ENCODE peak calls at places on chromosome 14, in four cellular contexts. One of them, this sample, is unnamed. For H3K4me1, the result is how much of the 10 kb centered on the place peaks cover.

GRCh38 chr14:76947078-76947837 is 81.2 kb downstream of the IRF2BPL start:
- DNase-seq in GM12878: peak
- DNase-seq in HepG2: peak
- DNase-seq in HCT116: peak
- DNase-seq in this sample: peak

GRCh38 chr14:89243765-89244164 is 173.3 kb downstream of the FOXN3 start:
- DNase-seq in GM12878: no peak
- DNase-seq in HepG2: no peak
- DNase-seq in HCT116: no peak
- DNase-seq in this sample: no peak

GRCh38 chr14:89340200-89340667 is 76.8 kb downstream of the FOXN3 start:
- DNase-seq in GM12878: no peak
- DNase-seq in HepG2: peak
- DNase-seq in HCT116: no peak
- DNase-seq in this sample: no peak

GRCh38 chr14:46048127-46048526 is 603.5 kb downstream of the RPL10L start:
- DNase-seq in GM12878: peak
- DNase-seq in HepG2: peak
- DNase-seq in HCT116: peak
- DNase-seq in this sample: peak

GRCh38 chr14:41609704-41610183 is 3.1 kb downstream of the LRFN5 start:
- DNase-seq in GM12878: no peak
- DNase-seq in HepG2: no peak
- DNase-seq in HCT116: no peak
- DNase-seq in this sample: no peak

GRCh38 chr14:24347140-24347539 is 7.3 kb upstream of the RIPK3 start:
- DNase-seq in GM12878: no peak
- DNase-seq in HepG2: no peak
- DNase-seq in HCT116: no peak
- DNase-seq in this sample: no peak

GRCh38 chr14:71742491-71742890 is 189.7 kb upstream of the RGS6 start:
- DNase-seq in GM12878: no peak
- DNase-seq in HepG2: no peak
- DNase-seq in HCT116: no peak
- DNase-seq in this sample: no peak

GRCh38 chr14:77303417-77304156 is 17.1 kb downstream of the POMT2 start:
- DNase-seq in GM12878: no peak
- DNase-seq in HepG2: peak
- DNase-seq in HCT116: peak
- DNase-seq in this sample: no peak

GRCh38 chr14:86450075-86450474 is 920.1 kb downstream of the FLRT2 start:
- DNase-seq in GM12878: no peak
- DNase-seq in HepG2: no peak
- DNase-seq in HCT116: no peak
- DNase-seq in this sample: no peak

GRCh38 chr14:91947196-91948184 is at the start of gene FBLN5:
- DNase-seq in GM12878: no peak
- DNase-seq in HepG2: no peak
- DNase-seq in HCT116: no peak
- DNase-seq in this sample: peak

GRCh38 chr14:77580964-77581505 is 35.4 kb downstream of the SPTLC2 start:
- DNase-seq in GM12878: peak
- DNase-seq in HepG2: no peak
- DNase-seq in HCT116: no peak
- DNase-seq in this sample: no peak

GRCh38 chr14:92953526-92953925 is 30.6 kb downstream of the CHGA start:
- DNase-seq in GM12878: no peak
- DNase-seq in HepG2: no peak
- DNase-seq in HCT116: no peak
- DNase-seq in this sample: no peak

GRCh38 chr14:65079788-65080187 is 22.5 kb downstream of the MAX start:
- DNase-seq in GM12878: no peak
- DNase-seq in HepG2: no peak
- DNase-seq in HCT116: no peak
- DNase-seq in this sample: no peak

GRCh38 chr14:69629225-69630127 is 18.1 kb downstream of the SUSD6 start:
- DNase-seq in GM12878: no peak
- DNase-seq in HepG2: no peak
- DNase-seq in HCT116: no peak
- DNase-seq in this sample: no peak

GRCh38 chr14:45559626-45560025 is 306.6 kb upstream of the MIS18BP1 start:
- DNase-seq in GM12878: no peak
- DNase-seq in HepG2: no peak
- DNase-seq in HCT116: no peak
- DNase-seq in this sample: no peak

GRCh38 chr14:96776791-96777190 is 20.4 kb upstream of the VRK1 start:
- DNase-seq in GM12878: no peak
- DNase-seq in HepG2: no peak
- DNase-seq in HCT116: no peak
- DNase-seq in this sample: no peak

GRCh38 chr14:98136420-98136819 is 1135.6 kb downstream of the BCL11B start:
- DNase-seq in GM12878: no peak
- DNase-seq in HepG2: no peak
- DNase-seq in HCT116: no peak
- DNase-seq in this sample: no peak

GRCh38 chr14:24411468-24412454 is 13.0 kb downstream of the NYNRIN start:
- DNase-seq in GM12878: no peak
- DNase-seq in HepG2: peak
- DNase-seq in HCT116: peak
- DNase-seq in this sample: no peak

GRCh38 chr14:71460091-71460490 is 472.1 kb upstream of the RGS6 start:
- DNase-seq in GM12878: no peak
- DNase-seq in HepG2: no peak
- DNase-seq in HCT116: no peak
- DNase-seq in this sample: no peak

GRCh38 chr14:31090872-31091764 is 64.9 kb upstream of the STRN3 start:
- DNase-seq in GM12878: no peak
- DNase-seq in HepG2: peak
- DNase-seq in HCT116: no peak
- DNase-seq in this sample: no peak

GRCh38 chr14:75298187-75298985 is 19.8 kb downstream of the FOS start:
- DNase-seq in GM12878: no peak
- DNase-seq in HepG2: no peak
- DNase-seq in HCT116: no peak
- DNase-seq in this sample: no peak

GRCh38 chr14:87805315-87805723 is 187.7 kb downstream of the GALC start:
- DNase-seq in GM12878: no peak
- DNase-seq in HepG2: peak
- DNase-seq in HCT116: no peak
- DNase-seq in this sample: peak

DNA sequence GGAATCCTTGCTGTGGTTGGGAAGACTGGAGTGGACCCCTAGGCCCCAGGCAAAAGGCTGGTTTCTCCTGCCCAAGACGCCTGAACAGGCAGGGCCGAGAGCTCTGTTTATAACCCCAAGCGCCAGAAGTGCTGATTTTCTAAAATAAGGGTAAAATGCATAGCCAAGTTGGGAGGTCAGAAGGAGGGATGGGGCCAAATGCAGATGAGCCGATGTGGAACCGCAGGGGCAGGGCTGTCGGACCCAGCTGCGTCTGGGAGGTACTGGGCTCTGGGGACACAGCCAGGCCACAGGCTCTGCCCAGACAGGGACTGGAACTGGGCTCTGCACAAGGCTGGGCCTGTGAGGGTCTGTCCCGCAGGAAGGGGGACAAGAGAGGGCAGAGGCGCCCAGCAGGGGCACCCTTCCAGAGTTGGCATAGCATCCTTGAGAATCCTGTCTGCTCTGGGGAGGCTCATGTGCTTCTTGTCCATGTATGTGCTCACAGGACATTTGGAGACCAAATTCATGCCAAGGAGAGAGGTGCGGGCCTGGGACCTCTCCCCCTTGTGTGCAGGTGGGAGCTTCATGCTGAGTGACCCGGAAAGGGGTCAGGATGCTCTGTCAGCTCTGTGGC is 49.1 kb downstream of the JAG2 start:
- DNase-seq in GM12878: no peak
- DNase-seq in HepG2: no peak
- DNase-seq in HCT116: no peak
- DNase-seq in this sample: no peak
- TF ChIP-seq YY1 in GM12878: no peak
- TF ChIP-seq YY1 in HepG2: no peak
- TF ChIP-seq YY1 in HCT116: no peak
- TF ChIP-seq YY1 in this sample: no peak

GRCh38 chr14:100104006-100104352 is 38.8 kb downstream of the EVL start:
- DNase-seq in GM12878: no peak
- DNase-seq in HepG2: no peak
- DNase-seq in HCT116: no peak
- DNase-seq in this sample: no peak

GRCh38 chr14:100105357-100106169 is 40.3 kb downstream of the EVL start:
- DNase-seq in GM12878: no peak
- DNase-seq in HepG2: no peak
- DNase-seq in HCT116: no peak
- DNase-seq in this sample: no peak

GRCh38 chr14:100106260-100106659 is 41.0 kb downstream of the EVL start:
- DNase-seq in GM12878: no peak
- DNase-seq in HepG2: no peak
- DNase-seq in HCT116: no peak
- DNase-seq in this sample: no peak

GRCh38 chr14:100103261-100104005 is 38.2 kb downstream of the EVL start:
- DNase-seq in GM12878: no peak
- DNase-seq in HepG2: no peak
- DNase-seq in HCT116: no peak
- DNase-seq in this sample: no peak

DNA sequence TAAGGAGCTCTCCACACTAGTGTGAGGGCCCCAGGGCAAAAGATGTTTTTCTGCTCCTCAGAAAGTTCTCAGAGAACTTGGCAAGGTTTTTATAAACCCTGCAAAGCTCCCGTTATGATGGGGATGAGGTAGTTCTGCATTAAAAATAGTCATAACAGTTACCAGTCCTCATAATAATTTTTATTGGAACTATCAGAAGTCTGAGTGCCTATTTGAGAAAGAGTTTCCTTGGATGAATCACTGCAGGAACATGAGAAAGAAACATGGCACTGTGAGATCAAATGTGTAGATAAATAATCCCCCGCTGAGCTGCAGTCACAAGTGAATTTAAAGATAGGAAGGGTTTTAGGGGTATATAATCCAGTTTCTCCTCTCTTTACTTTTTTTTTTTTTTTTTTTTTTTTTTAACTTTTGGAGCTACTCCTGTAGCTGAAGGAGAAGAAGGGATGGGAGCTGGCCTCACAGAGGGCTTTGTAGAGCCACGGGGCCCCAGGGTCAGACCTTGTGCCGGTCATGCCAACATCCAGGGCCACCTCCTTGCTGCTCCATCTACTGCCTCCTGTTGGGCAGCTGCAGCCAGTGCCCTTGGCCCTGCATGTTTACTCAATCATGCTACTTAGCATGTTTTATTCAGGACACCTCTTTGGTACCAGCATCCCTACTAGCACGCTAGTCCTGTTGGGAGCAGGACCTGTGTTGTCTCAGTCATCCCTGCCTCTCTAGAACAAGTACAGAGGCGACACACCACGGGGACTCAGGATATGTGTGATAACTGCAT is 39.5 kb downstream of the EVL start:
- DNase-seq in GM12878: no peak
- DNase-seq in HepG2: no peak
- DNase-seq in HCT116: no peak
- DNase-seq in this sample: no peak
- H3K4me1 ChIP-seq in GM12878: under half
- H3K4me1 ChIP-seq in HepG2: under half
- H3K4me1 ChIP-seq in HCT116: under half
- H3K4me1 ChIP-seq in this sample: under half

GRCh38 chr14:32809255-32809654 is 129.4 kb upstream of the NPAS3 start:
- DNase-seq in GM12878: no peak
- DNase-seq in HepG2: no peak
- DNase-seq in HCT116: no peak
- DNase-seq in this sample: no peak
- TF ChIP-seq YY1 in GM12878: no peak
- TF ChIP-seq YY1 in HepG2: no peak
- TF ChIP-seq YY1 in HCT116: no peak
- TF ChIP-seq YY1 in this sample: no peak

GRCh38 chr14:36022765-36023415 is 153.6 kb downstream of the PTCSC3 start:
- DNase-seq in GM12878: no peak
- DNase-seq in HepG2: no peak
- DNase-seq in HCT116: no peak
- DNase-seq in this sample: no peak
- H3K4me1 ChIP-seq in GM12878: under half
- H3K4me1 ChIP-seq in HepG2: under half
- H3K4me1 ChIP-seq in HCT116: under half
- H3K4me1 ChIP-seq in this sample: under half

GRCh38 chr14:50059773-50060629 is 56.4 kb downstream of the VCPKMT start:
- DNase-seq in GM12878: no peak
- DNase-seq in HepG2: peak
- DNase-seq in HCT116: no peak
- DNase-seq in this sample: no peak

GRCh38 chr14:50060871-50061663 is 55.3 kb downstream of the VCPKMT start:
- DNase-seq in GM12878: no peak
- DNase-seq in HepG2: peak
- DNase-seq in HCT116: no peak
- DNase-seq in this sample: no peak

GRCh38 chr14:50062438-50063039 is 53.8 kb downstream of the VCPKMT start:
- DNase-seq in GM12878: peak
- DNase-seq in HepG2: peak
- DNase-seq in HCT116: peak
- DNase-seq in this sample: no peak

GRCh38 chr14:50063876-50064420 is 52.4 kb downstream of the VCPKMT start:
- DNase-seq in GM12878: no peak
- DNase-seq in HepG2: no peak
- DNase-seq in HCT116: no peak
- DNase-seq in this sample: no peak

DNA sequence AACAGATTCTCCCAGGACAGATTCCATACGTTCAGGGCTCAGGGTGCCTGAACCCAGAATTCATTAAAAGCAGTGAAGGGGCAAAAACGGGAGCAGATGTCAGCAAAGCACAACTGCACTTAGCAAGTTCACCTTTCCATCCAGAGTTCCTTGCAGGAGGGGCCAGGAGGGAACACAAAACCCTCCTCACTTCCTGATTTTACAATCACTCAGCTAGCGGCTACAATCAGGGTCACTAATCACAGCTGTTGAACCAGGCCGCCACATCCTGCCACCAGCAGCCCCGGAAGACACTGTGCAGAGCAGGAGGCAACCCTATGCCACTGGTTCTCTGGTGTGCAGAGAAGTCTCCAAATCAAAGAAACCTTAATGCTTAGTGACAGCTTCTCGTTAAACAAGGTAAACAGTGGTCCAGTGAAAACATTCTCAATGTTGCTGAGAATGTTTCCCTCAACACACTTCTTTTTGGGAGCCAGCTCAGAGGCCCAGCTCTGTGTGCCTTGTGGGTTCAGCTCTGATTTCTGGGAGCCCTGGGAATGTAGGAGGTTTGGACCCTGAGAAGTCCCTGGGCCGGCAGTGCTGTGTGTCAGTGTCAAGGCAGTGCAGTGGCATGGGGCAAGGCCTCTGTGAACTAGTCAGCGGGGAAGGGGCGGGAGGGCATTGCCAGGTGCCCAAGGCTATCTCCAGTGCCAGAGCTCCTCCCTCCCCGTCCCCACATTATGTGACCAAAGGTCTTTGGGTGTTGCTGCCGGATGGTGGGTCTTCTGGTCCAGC is 54.5 kb downstream of the VCPKMT start:
- DNase-seq in GM12878: peak
- DNase-seq in HepG2: peak
- DNase-seq in HCT116: no peak
- DNase-seq in this sample: no peak
- TF ChIP-seq YY1 in GM12878: no peak
- TF ChIP-seq YY1 in HepG2: no peak
- TF ChIP-seq YY1 in HCT116: no peak
- TF ChIP-seq YY1 in this sample: no peak